ENCODE peak calls at places on chromosome 14, in six cellular contexts. G is anterior cingulate cortex, U is bronchial epithelial cell, N is iPS-NIHi11, K is T-helper 17 cell, J is T follicular helper cell. E is an unnamed sample.

GRCh38 chr14:32468955-32469354 is 139.9 kb downstream of the AKAP6 start:
- DNase-seq in J (no peak), U (peak), G (no peak), K (no peak), N (no peak), E (no peak)

GRCh38 chr14:95885866-95886265 is 9.2 kb downstream of the TUNAR start:
- DNase-seq in U (no peak), N (no peak), J (no peak), G (no peak), K (no peak), E (no peak)

GRCh38 chr14:64174922-64175782 is 119.0 kb downstream of the ESR2 start:
- DNase-seq in U (no peak), K (no peak), J (no peak), N (no peak), G (no peak), E (no peak)

GRCh38 chr14:22472466-22472865 is 116.6 kb downstream of the DAD1 start:
- DNase-seq in U (no peak), G (no peak), K (no peak), N (no peak), J (no peak), E (no peak)

GRCh38 chr14:64721391-64721791 is 17.2 kb downstream of the PLEKHG3 start:
- DNase-seq in G (no peak), N (no peak), J (no peak), K (no peak), U (no peak), E (no peak)

GRCh38 chr14:75182820-75183219 is 6.4 kb upstream of the TMED10 start:
- DNase-seq in K (no peak), J (no peak), G (no peak), U (peak), N (no peak), E (no peak)

GRCh38 chr14:104115691-104116543 is 22.5 kb upstream of the KIF26A start:
- DNase-seq in J (no peak), N (no peak), U (peak), G (no peak), K (no peak), E (no peak)

GRCh38 chr14:75249251-75249957 is 29.2 kb upstream of the FOS start:
- DNase-seq in K (peak), U (peak), G (no peak), J (peak), N (peak), E (no peak)

GRCh38 chr14:59343585-59343984 is 121.6 kb downstream of the GPR135 start:
- DNase-seq in G (no peak), U (no peak), N (peak), K (no peak), J (no peak), E (no peak)

GRCh38 chr14:21092147-21093011 is 6.1 kb downstream of the ZNF219 start:
- DNase-seq in N (peak), G (peak), U (peak), K (peak), J (peak), E (peak)

GRCh38 chr14:100616854-100617714 is 29.9 kb upstream of the BEGAIN start:
- DNase-seq in J (no peak), G (no peak), K (no peak), N (no peak), U (no peak), E (peak)

GRCh38 chr14:58243790-58244555 is 670 bp upstream of the PSMA3 start:
- DNase-seq in K (no peak), U (peak), J (no peak), N (no peak), G (no peak), E (no peak)

GRCh38 chr14:21300892-21301291 is 21.0 kb downstream of the RPGRIP1 start:
- DNase-seq in K (peak), G (no peak), N (peak), U (no peak), J (no peak), E (no peak)

GRCh38 chr14:71437870-71438269 is 494.4 kb upstream of the RGS6 start:
- DNase-seq in J (no peak), N (no peak), K (no peak), U (peak), G (no peak), E (no peak)